ENCODE peak calls at places on chromosomes 5 and 9, in eight cellular contexts. Z is A549, A is HepG2, H is testis, B is tibial nerve, G is Peyer's patch, I is heart left ventricle, E is prostate gland. O is an unnamed sample.

GRCh38 chr5:170411100-170411499 is 21.9 kb upstream of the KCNMB1 start:
- DNase-seq in E (no peak), A (no peak), G (no peak), H (no peak), I (no peak), B (no peak), Z (no peak), O (no peak)

GRCh38 chr9:94971378-94972131 is 245.1 kb downstream of the AOPEP start:
- DNase-seq in G (no peak), H (peak), Z (no peak), E (no peak), A (peak), B (no peak), I (no peak), O (no peak)

GRCh38 chr5:16856531-16856930 is 79.6 kb downstream of the MYO10 start:
- DNase-seq in Z (no peak), H (no peak), B (no peak), I (no peak), A (no peak), E (no peak), G (no peak), O (no peak)

GRCh38 chr5:72959257-72959656 is 3.4 kb downstream of the FCHO2 start:
- DNase-seq in E (no peak), I (no peak), Z (no peak), A (no peak), B (no peak), G (no peak), H (no peak), O (no peak)

GRCh38 chr9:109586993-109587392 is 88.9 kb upstream of the PTPN3 start:
- DNase-seq in A (no peak), B (no peak), I (no peak), G (no peak), H (no peak), Z (no peak), E (no peak), O (no peak)

GRCh38 chr5:20102291-20102690 is 114.3 kb upstream of the CDH18 start:
- DNase-seq in E (no peak), G (no peak), B (no peak), H (no peak), A (no peak), I (no peak), Z (no peak), O (no peak)

GRCh38 chr9:78239506-78239905 is 3.6 kb downstream of the CEP78 start:
- DNase-seq in H (no peak), G (peak), B (no peak), Z (peak), E (peak), A (peak), I (no peak), O (no peak)

GRCh38 chr5:59055745-59056448 is 473.0 kb downstream of the RAB3C start:
- DNase-seq in B (no peak), G (no peak), H (no peak), I (no peak), Z (peak), A (no peak), E (no peak), O (no peak)

GRCh38 chr5:63603001-63603400 is 359.2 kb downstream of the HTR1A start:
- DNase-seq in A (no peak), B (no peak), H (no peak), E (no peak), I (no peak), Z (no peak), G (no peak), O (no peak)

GRCh38 chr5:137887831-137888230 is 1.4 kb upstream of the PKD2L2 start:
- DNase-seq in B (no peak), I (no peak), H (no peak), E (no peak), Z (no peak), A (no peak), G (no peak), O (no peak)

GRCh38 chr5:137891849-137892248 is 2.6 kb downstream of the PKD2L2 start:
- DNase-seq in A (peak), B (no peak), Z (no peak), G (no peak), E (no peak), I (no peak), H (no peak), O (no peak)

GRCh38 chr5:137888489-137888874 is 775 bp upstream of the PKD2L2 start:
- DNase-seq in G (no peak), A (no peak), E (no peak), B (no peak), I (no peak), Z (no peak), H (no peak), O (no peak)

GRCh38 chr5:137890850-137891249 is 1.6 kb downstream of the PKD2L2 start:
- DNase-seq in A (peak), H (no peak), Z (no peak), E (no peak), I (no peak), G (no peak), B (no peak), O (no peak)

GRCh38 chr5:137888875-137889759 is at the start of gene PKD2L2:
- DNase-seq in A (no peak), Z (peak), E (peak), B (peak), I (peak), H (peak), G (peak), O (peak)
- TF ChIP-seq POLR2A in A (no peak), Z (peak), E (peak), B (no peak), I (peak), H (peak), G (peak), O (no peak)

DNA sequence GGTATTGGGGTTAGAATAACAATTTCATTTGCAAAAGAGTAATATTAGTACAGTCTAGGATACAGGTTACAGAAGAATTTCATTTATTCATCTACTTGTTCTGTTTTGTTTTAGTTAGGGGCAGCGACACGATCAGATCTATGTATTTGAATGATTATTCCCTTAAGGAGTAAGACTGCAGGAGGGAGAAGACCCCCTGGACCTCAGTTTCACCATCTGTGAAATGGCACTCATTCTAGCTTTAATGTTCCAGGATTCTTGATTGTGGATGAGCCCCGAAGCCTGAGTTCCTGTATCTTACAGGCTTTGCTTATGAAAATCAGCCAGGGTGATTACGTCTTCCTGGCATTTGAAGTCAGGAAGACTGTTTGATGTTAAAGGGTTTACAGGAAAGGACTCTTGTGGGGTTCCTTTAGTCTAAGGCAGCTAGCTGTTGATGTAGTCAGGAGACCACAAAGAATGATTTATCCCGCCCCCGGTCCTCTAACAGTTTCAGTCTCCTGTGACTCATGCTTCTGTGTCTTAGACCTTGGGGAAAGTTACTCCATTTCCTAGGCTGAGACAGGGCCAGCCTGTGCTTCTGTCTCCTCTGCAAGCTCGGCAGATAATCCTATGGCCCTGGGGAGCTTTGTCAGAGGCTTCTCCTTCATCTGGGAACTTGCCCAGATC is 11.5 kb downstream of the SMIM3 start:
- DNase-seq in H (peak), E (peak), I (no peak), B (peak), Z (no peak), G (peak), A (no peak), O (no peak)
- H3K4me3 ChIP-seq in H (no peak), E (no peak), I (no peak), B (no peak), Z (no peak), G (no peak), A (no peak), O (no peak)

GRCh38 chr9:12816656-12817101 is 41.9 kb downstream of the LURAP1L start:
- DNase-seq in H (no peak), I (no peak), G (no peak), Z (no peak), A (peak), E (no peak), B (no peak), O (no peak)

GRCh38 chr9:12818431-12819000 is 43.7 kb downstream of the LURAP1L start:
- DNase-seq in I (no peak), H (no peak), B (no peak), G (peak), E (no peak), A (no peak), Z (peak), O (peak)

GRCh38 chr9:12819436-12820185 is 44.8 kb downstream of the LURAP1L start:
- DNase-seq in I (no peak), G (peak), E (no peak), H (peak), B (peak), A (peak), Z (no peak), O (no peak)

GRCh38 chr9:12815895-12816294 is 41.1 kb downstream of the LURAP1L start:
- DNase-seq in I (no peak), A (no peak), G (no peak), B (no peak), E (no peak), Z (no peak), H (no peak), O (no peak)

DNA sequence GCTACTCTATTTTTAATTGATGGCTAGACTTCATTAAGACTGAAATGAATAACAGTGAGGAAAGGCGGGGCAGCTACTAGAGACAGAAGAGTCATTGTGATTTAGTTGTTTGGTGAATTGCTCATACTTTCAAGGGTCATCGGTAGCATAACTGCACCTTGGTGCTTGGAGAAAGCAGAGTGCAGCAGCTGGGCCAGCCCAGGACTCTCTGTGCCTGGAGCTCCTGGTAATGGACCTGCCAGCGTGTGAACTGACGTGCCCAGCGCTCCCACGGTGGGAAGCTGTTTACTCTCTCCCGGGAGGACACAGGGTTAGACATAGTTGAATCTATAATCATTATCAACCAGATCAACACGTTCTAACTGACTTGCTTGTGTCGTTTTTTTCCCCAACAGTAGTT is 42.9 kb downstream of the LURAP1L start:
- DNase-seq in I (no peak), E (peak), Z (peak), B (no peak), G (peak), A (peak), H (no peak), O (no peak)
- TF ChIP-seq POLR2A in I (no peak), E (no peak), Z (no peak), B (no peak), G (peak), A (no peak), H (no peak), O (no peak)

GRCh38 chr5:55175781-55176175 is 2.8 kb upstream of the CDC20B start:
- DNase-seq in Z (no peak), G (no peak), B (no peak), A (no peak), H (no peak), I (no peak), E (no peak), O (no peak)
- H3K4me3 ChIP-seq in Z (peak), G (no peak), B (peak), A (peak), H (peak), I (no peak), E (no peak), O (no peak)

DNA sequence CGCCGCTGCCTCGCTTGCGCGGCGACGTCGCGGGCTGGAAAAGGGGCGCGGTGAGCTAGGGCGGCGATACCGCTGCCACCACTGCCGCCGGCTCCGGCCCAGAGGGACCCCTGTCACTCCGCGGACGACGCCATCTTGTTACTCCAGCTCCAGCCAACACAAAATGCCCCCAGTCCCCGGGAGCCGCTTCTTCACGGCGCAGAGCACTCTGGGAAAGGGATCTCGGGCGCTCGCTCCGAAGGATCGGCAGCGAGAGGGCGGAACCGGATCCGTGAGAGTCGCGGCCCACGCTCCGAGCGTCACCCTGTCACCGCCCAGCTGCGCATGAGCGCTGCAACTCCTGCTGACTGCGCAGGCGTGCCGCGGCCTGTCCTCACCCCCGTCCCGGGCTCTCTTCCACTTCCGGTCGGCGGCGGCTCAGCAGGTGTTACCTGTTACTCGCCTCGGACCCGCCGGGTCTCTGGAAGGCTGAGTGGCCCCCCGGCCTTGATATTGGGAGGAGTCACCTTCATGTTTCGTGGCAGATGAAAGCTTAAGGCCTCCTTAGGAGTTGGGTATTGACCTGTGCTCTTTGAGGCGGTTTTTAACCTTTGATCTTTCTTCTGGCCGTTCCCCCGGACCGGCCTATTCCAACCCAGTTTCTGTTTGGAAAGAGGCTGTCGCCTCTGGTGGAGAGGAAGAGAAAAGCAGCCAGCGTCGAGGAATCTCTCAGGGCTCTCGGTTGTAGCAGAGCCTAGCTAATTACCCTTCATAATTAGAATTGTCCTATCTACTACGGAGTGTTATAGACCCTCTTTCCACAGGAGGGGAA is at the start of gene CSNK1A1:
- DNase-seq in I (peak), Z (peak), E (peak), B (peak), H (peak), A (peak), G (peak), O (peak)
- TF ChIP-seq POLR2A in I (peak), Z (peak), E (peak), B (peak), H (peak), A (peak), G (peak), O (peak)

GRCh38 chr9:134328341-134328840 is 2.1 kb downstream of the RXRA start:
- DNase-seq in Z (no peak), E (no peak), G (no peak), A (peak), H (no peak), B (no peak), I (peak), O (no peak)
- H3K4me3 ChIP-seq in Z (peak), E (peak), G (peak), A (peak), H (peak), B (peak), I (peak), O (peak)

DNA sequence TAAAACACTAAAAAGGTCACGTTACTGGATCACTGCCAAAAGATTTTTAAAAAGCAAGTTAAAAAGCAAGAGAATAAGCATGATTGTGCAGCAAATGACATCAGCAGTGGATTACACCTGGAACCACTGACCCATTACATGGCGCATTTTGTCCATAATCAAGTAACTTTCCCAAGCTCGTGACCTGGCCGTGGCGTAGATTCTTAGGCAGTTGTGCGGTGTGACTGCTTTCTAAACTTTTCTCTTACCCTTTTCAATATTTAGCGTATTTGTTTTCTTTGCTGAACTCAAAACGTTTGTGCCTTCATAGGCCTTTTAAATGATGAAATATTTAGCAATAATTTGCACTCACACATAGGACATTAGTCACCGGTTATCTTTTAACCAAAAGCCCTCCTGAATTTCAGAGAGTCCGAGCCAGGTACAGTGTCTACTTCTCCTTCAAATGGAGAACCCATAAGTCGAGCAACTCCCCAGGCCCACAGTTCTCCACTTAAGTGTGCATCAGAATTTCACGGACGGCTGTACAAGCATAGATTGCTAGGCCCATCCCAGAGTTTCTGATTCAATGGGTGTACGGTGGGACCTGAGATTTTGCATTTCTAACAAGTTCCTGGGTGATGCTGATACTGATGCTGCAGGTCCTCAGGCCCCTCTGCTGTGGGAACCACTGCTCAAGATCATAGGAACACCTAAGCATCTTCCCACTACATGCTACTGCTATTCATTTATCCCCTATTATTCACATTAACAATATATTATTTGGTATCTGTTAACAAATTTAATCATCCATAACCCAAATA is 144.4 kb downstream of the GLIS3 start:
- DNase-seq in G (no peak), I (no peak), A (no peak), H (no peak), E (no peak), Z (no peak), B (no peak), O (no peak)
- TF ChIP-seq POLR2A in G (no peak), I (no peak), A (no peak), H (no peak), E (no peak), Z (no peak), B (no peak), O (no peak)